ENCODE peak calls at places on chromosomes 16 and 17, in four cellular contexts. L, K, C and D are unnamed samples.

GRCh38 chr16:81181013-81181720 is 57.3 kb upstream of the BCO1 start:
- DNase-seq in C (peak; percentile 98), K (peak; percentile 98), L (peak; percentile 97), D (peak; percentile 75)

GRCh38 chr17:63911657-63912100 is 621 bp upstream of the CSHL1 start:
- DNase-seq in C (peak; percentile 44), L (peak; percentile 8), K (peak; percentile 36), D (no peak)

GRCh38 chr17:2709173-2709661 is 2.3 kb downstream of the CLUH start:
- DNase-seq in K (peak; percentile 73), C (no peak), L (no peak), D (no peak)

GRCh38 chr16:81539009-81539820 is 94.6 kb downstream of the CMIP start:
- DNase-seq in K (no peak), C (no peak), L (no peak), D (no peak)

GRCh38 chr17:9465216-9465921 is 110.3 kb downstream of the STX8 start:
- DNase-seq in L (peak; percentile 81), K (peak; percentile 29), C (peak; percentile 93), D (no peak)

GRCh38 chr16:67216612-67217490 is 10.1 kb upstream of the TMEM208 start:
- DNase-seq in C (no peak), L (no peak), K (no peak), D (no peak)

GRCh38 chr17:71157297-71157696 is 963.5 kb upstream of the SOX9 start:
- DNase-seq in C (no peak), K (no peak), L (no peak), D (no peak)

GRCh38 chr17:37802712-37803416 is 58.0 kb upstream of the HNF1B start:
- DNase-seq in C (peak; percentile 72), L (peak; percentile 80), K (peak; percentile 27), D (no peak)

GRCh38 chr17:81898029-81898866 is 3.8 kb upstream of the NPB start:
- DNase-seq in L (peak; percentile 81), C (peak; percentile 97), K (peak; percentile 79), D (no peak)
- TF ChIP-seq CTCF in L (no peak), C (no peak), K (no peak), D (no peak)

GRCh38 chr16:24800586-24800985 is 45.2 kb upstream of the SLC5A11 start:
- DNase-seq in C (peak; percentile 51), L (peak; percentile 65), K (peak; percentile 51), D (no peak)
- TF ChIP-seq CTCF in C (peak; percentile 43), L (peak; percentile 23), K (peak; percentile 53), D (no peak)

DNA sequence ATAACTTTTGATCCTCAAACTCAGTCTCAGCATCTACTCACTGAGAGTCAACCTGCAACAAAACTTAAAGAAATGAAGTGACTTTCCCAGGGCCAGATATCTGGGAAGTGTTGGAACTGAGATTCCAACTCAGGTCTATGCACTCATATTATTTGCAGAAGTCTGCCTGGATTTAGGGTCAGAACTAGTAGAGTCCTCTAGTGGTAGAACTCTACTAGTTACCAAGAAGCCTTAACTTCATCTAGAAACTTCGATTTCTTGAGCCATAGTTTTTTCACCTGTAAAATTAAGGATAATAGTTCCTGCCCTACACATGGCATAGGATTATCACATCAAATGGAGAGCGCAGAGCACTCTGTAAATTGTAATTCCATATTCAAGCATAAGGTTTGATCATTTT is 23.4 kb upstream of the KRT24 start:
- DNase-seq in K (peak; percentile 30), L (peak; percentile 4), C (peak; percentile 5), D (no peak)
- TF ChIP-seq CTCF in K (peak; percentile 42), L (peak; percentile 21), C (peak; percentile 32), D (peak; percentile 41)

GRCh38 chr17:60641810-60642220 is 35.8 kb upstream of the BCAS3 start:
- DNase-seq in K (peak; percentile 86), L (peak; percentile 85), C (peak; percentile 90), D (no peak)

GRCh38 chr17:60637683-60638082 is 37.7 kb downstream of the PPM1D start:
- DNase-seq in C (no peak), L (no peak), K (no peak), D (no peak)

GRCh38 chr17:60641126-60641525 is 36.5 kb upstream of the BCAS3 start:
- DNase-seq in K (no peak), C (no peak), L (no peak), D (no peak)

GRCh38 chr17:60640503-60640902 is 37.1 kb upstream of the BCAS3 start:
- DNase-seq in K (peak; percentile 22), L (peak; percentile 22), C (peak; percentile 35), D (no peak)

DNA sequence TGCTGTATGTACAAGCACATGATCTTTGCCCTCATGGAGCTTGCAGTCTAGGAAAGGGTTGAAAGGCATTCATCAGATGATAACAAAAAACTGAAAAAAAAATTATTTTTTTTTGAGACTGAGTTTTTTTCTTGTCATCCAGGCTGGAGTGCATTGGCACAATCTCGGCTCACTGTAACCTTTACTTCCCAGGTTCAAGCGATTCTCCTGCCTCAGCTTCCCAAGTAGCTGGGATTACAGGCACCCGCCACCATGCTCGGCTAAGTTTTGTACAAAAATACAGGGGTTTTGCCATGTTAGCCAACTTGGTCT is 38.7 kb upstream of the BCAS3 start:
- DNase-seq in L (no peak), K (no peak), C (no peak), D (no peak)
- TF ChIP-seq CTCF in L (no peak), K (no peak), C (no peak), D (no peak)

GRCh38 chr17:44796731-44797130 is 33.4 kb downstream of the GJC1 start:
- DNase-seq in C (no peak), L (no peak), K (no peak), D (no peak)

GRCh38 chr17:44795421-44795820 is 34.7 kb downstream of the GJC1 start:
- DNase-seq in K (no peak), L (no peak), C (no peak), D (no peak)

GRCh38 chr17:44798352-44798751 is 31.7 kb downstream of the GJC1 start:
- DNase-seq in L (no peak), C (no peak), K (no peak), D (no peak)

GRCh38 chr17:44795928-44796327 is 34.2 kb downstream of the GJC1 start:
- DNase-seq in K (no peak), L (no peak), C (no peak), D (no peak)

GRCh38 chr17:44797809-44798208 is 32.3 kb downstream of the GJC1 start:
- DNase-seq in K (no peak), C (peak; percentile 69), L (peak; percentile 59), D (no peak)
- TF ChIP-seq CTCF in K (no peak), C (no peak), L (no peak), D (no peak)

DNA sequence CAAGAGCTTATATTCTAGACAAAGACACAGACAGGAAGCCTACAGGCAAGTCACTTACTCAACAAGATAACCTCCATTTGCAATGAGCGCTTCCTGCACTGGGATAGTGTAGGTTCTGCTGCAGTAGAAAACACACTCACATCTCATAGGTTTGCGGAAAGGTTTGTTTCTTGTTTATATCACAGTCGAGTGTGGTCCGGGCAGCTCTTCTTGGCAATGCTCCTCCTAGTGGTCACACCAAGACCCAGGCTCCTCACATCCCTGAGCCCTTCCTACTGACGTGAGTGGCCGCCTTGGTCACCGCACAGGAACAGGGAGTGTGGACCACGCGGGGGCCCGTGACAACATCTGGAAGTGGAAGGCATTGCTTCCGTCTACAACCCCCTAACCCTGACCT is 48.0 kb upstream of the RBFOX3 start:
- DNase-seq in K (peak; percentile 14), C (peak; percentile 28), L (peak; percentile 21), D (peak; percentile 60)
- TF ChIP-seq CTCF in K (peak; percentile 13), C (peak; percentile 45), L (peak; percentile 30), D (peak; percentile 78)

GRCh38 chr16:546909-547770 is 13.1 kb upstream of the PRR35 start:
- DNase-seq in K (no peak), L (peak; percentile 16), C (peak; percentile 57), D (peak; percentile 85)
- TF ChIP-seq CTCF in K (no peak), L (peak; percentile 52), C (peak; percentile 56), D (peak; percentile 77)

DNA sequence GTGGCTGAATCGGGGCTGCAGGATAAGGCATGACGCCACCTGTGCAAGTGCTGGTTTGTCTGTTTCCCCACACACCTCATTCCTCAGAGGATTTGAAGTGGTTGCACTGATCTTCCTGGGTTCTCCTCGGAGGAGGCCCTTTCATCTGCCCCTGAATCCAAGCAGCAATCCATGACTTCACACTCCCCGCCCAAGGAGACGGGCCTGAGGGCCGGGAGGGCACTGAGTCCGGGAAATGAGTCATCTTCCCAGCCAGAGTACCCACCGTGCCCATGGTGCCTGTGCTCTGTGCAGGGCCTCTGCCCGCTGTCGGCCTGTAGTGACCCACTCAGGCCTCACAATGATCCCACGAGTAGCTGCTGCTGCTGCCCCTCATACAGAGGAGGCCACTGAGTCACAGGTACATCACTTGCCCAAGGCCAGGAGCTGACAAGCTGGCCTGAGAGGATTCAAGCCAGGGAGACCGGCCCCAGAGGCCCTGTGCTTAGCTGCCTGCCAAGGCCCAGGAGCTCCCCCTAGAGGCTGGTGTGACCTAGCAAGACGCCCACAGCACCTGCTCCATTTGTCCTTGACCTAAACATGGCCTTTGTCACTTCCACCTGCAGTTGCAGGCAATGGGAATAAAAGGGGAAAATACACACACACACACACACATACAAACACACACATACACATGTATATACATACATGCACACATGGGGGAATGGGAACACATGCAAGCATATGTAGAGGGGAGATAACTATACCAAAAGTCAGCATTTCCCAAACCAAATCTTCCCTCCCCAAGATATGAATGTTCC is 240.0 kb downstream of the C16orf95 start:
- DNase-seq in C (peak; percentile 78), K (peak; percentile 81), L (peak; percentile 55), D (peak; percentile 66)
- TF ChIP-seq CTCF in C (peak; percentile 82), K (peak; percentile 60), L (peak; percentile 64), D (peak; percentile 69)

GRCh38 chr17:43324205-43324893 is 74.4 kb upstream of the ARL4D start:
- DNase-seq in C (no peak), L (no peak), K (no peak), D (no peak)
- TF ChIP-seq CTCF in C (peak; percentile 12), L (peak; percentile 6), K (no peak), D (peak; percentile 35)